ENCODE peak calls at places on chromosomes 1 and 21, in four cellular contexts. C is HCT116, G is K562, Q is HepG2. X is an unnamed sample.
A peak's percentile ranks its signal among the peaks of the same experiment; 100 is the strongest.

GRCh38 chr1:113758631-113759340 is 500 bp downstream of the PHTF1 start:
- DNase-seq in C (peak; percentile 23), G (peak; percentile 87), Q (peak; percentile 49), X (no peak)

GRCh38 chr1:168465942-168466702 is 77.7 kb downstream of the XCL2 start:
- DNase-seq in C (no peak), G (peak; percentile 63), Q (peak; percentile 36), X (no peak)

GRCh38 chr1:228725178-228725577 is 10.1 kb upstream of the RHOU start:
- DNase-seq in C (no peak), G (no peak), Q (no peak), X (no peak)

GRCh38 chr21:35294231-35294898 is 245.3 kb upstream of the RUNX1 start:
- DNase-seq in C (peak; percentile 86), G (no peak), Q (no peak), X (no peak)

GRCh38 chr1:40703316-40703715 is 11.8 kb downstream of the NFYC start:
- DNase-seq in C (no peak), G (no peak), Q (no peak), X (no peak)

GRCh38 chr1:151131832-151132675 is 14.4 kb downstream of the SEMA6C start:
- DNase-seq in C (no peak), G (peak; percentile 6), Q (no peak), X (no peak)

GRCh38 chr1:168732736-168733135 is 3.7 kb upstream of the DPT start:
- DNase-seq in C (no peak), G (no peak), Q (no peak), X (no peak)

GRCh38 chr21:33350676-33351075 is 25.9 kb downstream of the IFNAR1 start:
- DNase-seq in C (no peak), G (no peak), Q (no peak), X (no peak)

GRCh38 chr1:169049258-169049936 is 57.1 kb upstream of the ATP1B1 start:
- DNase-seq in C (no peak), G (no peak), Q (no peak), X (no peak)

GRCh38 chr1:52751589-52752306 is 25.5 kb downstream of the ZYG11B start:
- DNase-seq in C (no peak), G (peak; percentile 30), Q (no peak), X (no peak)

GRCh38 chr1:77126309-77126708 is 92.9 kb downstream of the PIGK start:
- DNase-seq in C (peak; percentile 73), G (no peak), Q (peak; percentile 39), X (peak; percentile 47)

GRCh38 chr1:155093938-155094621 is 15.4 kb downstream of the EFNA3 start:
- DNase-seq in C (peak; percentile 35), G (peak; percentile 71), Q (peak; percentile 46), X (no peak)

GRCh38 chr1:23019851-23020625 is 770 bp downstream of the KDM1A start:
- DNase-seq in C (no peak), G (peak; percentile 60), Q (peak; percentile 44), X (no peak)

GRCh38 chr1:182309631-182310351 is 81.8 kb downstream of the GLUL start:
- DNase-seq in C (no peak), G (peak; percentile 45), Q (peak; percentile 81), X (no peak)

GRCh38 chr1:180239145-180240096 is 9.4 kb downstream of the LHX4 start:
- DNase-seq in C (no peak), G (no peak), Q (no peak), X (no peak)

GRCh38 chr1:162644986-162645314 is 12.7 kb downstream of the DDR2 start:
- DNase-seq in C (no peak), G (no peak), Q (no peak), X (no peak)

GRCh38 chr1:215156232-215156631 is 73.7 kb downstream of the KCNK2 start:
- DNase-seq in C (no peak), G (no peak), Q (no peak), X (no peak)

GRCh38 chr1:59154406-59154805 is 142.5 kb upstream of the FGGY start:
- DNase-seq in C (no peak), G (no peak), Q (no peak), X (no peak)
- H3K4me1 ChIP-seq in C (peaks cover 40% of the 10 kb centered on the region), G (no peaks in the 10 kb centered on the region), Q (peaks cover 15% of the 10 kb centered on the region), X (peaks cover 28% of the 10 kb centered on the region)

GRCh38 chr1:204728456-204728855 is 42.9 kb upstream of the LRRN2 start:
- DNase-seq in C (no peak), G (no peak), Q (no peak), X (no peak)

GRCh38 chr1:204728045-204728444 is 42.5 kb upstream of the LRRN2 start:
- DNase-seq in C (no peak), G (no peak), Q (no peak), X (no peak)

GRCh38 chr1:204729516-204729915 is 44.0 kb upstream of the LRRN2 start:
- DNase-seq in C (no peak), G (no peak), Q (no peak), X (no peak)

GRCh38 chr1:204725821-204726448 is 40.4 kb upstream of the LRRN2 start:
- DNase-seq in C (peak; percentile 4), G (no peak), Q (peak; percentile 19), X (no peak)

DNA sequence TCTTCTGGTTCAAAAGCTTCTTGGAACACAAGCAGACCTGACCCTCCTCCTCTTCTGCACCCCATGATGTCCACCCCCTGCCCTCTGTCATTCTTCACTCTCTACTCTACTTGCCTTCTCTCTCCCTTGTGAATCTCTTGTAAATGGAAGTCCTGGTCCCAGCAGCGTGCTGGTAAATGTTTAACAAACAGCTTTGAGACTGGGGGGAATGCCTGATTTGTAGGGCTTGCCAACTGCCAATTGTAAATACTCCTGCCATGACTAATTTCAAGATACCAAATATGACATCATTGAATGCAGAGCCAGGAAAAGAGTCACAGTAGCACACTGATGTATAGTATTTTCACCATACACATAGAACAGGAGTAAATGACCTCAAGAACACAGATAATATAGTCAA is 40.9 kb upstream of the LRRN2 start:
- DNase-seq in C (peak; percentile 6), G (no peak), Q (peak; percentile 51), X (no peak)
- TF ChIP-seq TCF7L2 in C (no peak), G (no peak), Q (no peak), X (no peak)

GRCh38 chr1:44672956-44673674 is 1.2 kb downstream of the TMEM53 start:
- DNase-seq in C (no peak), G (no peak), Q (no peak), X (no peak)
- H3K4me1 ChIP-seq in C (peaks cover 45% of the 10 kb centered on the region), G (peaks cover 23% of the 10 kb centered on the region), Q (peaks cover 53% of the 10 kb centered on the region), X (peaks cover 26% of the 10 kb centered on the region)

DNA sequence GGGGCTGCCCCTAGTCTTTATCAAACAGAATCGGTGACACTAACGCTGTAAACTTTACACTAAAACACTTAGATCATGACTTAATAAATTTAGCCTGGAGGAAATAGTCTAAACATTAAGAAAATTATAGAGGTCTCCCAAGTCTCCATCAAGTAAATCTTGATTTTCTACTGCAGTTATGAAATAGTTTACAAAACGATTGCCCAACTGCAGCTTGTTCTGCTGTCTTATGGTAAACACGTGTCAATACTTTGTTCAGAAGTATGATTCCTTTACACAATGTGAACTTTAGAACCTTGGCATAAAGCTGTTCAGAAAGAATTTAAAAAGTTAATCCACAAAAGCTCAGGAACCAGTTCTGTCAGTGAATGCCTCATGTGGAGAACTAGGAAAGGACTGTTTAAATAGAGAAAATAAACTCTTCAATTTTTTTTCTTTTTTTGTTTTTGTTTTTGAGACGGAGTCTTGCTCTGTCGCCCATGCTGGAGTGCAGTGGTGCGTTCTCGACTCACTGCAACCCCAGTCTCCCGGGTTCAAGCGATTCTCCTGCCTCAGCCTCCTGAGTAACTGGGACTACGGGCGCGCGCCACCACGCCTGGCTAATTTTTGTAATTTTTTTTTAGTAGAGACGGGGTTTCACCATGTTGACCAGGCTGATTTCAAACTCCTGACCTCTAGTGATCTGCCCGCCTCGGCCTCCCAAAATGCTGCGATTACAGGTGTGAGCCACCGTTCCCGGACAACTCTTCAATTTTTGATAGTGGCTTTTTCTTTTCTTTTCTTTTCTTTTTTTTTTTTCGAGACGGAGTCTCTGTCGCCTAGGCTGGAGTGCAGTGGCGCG is 1.6 kb downstream of the DDI2 start:
- DNase-seq in C (no peak), G (no peak), Q (peak; percentile 94), X (no peak)
- TF ChIP-seq TCF7L2 in C (no peak), G (no peak), Q (no peak), X (no peak)

GRCh38 chr1:27521336-27522147 is 31.6 kb upstream of the WASF2 start:
- DNase-seq in C (no peak), G (no peak), Q (no peak), X (no peak)
- H3K4me1 ChIP-seq in C (peaks cover 69% of the 10 kb centered on the region), G (peaks cover 80% of the 10 kb centered on the region), Q (peaks cover 97% of the 10 kb centered on the region), X (peaks cover 20% of the 10 kb centered on the region)

GRCh38 chr1:98090351-98090750 is 169.5 kb upstream of the DPYD start:
- DNase-seq in C (no peak), G (no peak), Q (no peak), X (no peak)
- TF ChIP-seq TCF7L2 in C (no peak), G (no peak), Q (no peak), X (no peak)

DNA sequence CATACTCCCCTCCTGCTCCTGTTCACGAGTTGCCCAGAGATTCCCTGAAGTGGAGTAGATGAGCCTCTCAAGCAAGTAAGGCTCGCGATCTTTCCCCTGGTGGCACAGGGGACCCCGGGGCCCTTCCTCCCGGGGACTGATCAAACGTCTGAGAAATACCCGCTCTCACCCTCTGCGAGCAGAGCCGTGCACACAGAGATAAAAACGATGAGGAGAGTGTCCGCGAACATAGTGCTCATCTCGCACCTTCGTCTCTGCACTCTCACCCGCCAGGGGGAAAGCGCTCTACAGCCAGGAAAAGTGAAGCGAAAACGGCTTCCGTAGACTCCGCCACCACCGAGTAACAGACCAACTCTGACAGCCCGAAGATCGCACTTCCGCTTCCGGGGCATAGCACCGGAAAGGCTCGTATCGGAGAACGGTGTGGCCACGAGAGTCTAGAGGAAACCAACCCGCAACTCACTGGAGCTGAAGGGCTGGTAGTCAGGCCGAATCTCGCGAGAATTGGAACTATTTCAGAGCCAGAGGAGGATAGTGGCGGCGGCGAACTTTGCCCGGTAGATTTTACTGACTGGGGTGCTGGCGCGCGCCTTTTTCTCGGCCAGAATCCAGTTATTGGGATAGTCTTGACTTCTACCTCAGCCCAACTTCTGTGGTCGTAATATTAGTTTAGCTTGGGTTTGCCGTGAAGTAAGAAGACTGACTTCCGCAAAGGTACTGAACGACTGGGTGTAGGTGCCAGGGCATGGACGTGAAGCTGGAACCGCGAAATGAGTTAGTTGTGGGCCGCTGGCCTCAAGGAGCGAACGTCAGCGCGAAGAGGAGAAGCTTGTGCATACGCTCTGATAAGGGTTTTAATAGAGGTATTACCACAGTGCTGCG is at the start of gene TMCO1:
- DNase-seq in C (peak; percentile 97), G (peak; percentile 90), Q (peak; percentile 99), X (peak; percentile 92)
- H3K4me1 ChIP-seq in C (peaks cover 33% of the 10 kb centered on the region), G (peaks cover 21% of the 10 kb centered on the region), Q (peaks cover 35% of the 10 kb centered on the region), X (peaks cover 15% of the 10 kb centered on the region)

GRCh38 chr1:202107321-202107761 is 15.4 kb upstream of the GPR37L1 start:
- DNase-seq in C (no peak), G (no peak), Q (no peak), X (no peak)
- TF ChIP-seq TCF7L2 in C (peak; percentile 83), G (no peak), Q (no peak), X (peak; percentile 78)

GRCh38 chr1:67571406-67571805 is 113.6 kb upstream of the GADD45A start:
- DNase-seq in C (no peak), G (no peak), Q (no peak), X (no peak)
- H3K4me1 ChIP-seq in C (peaks cover 12% of the 10 kb centered on the region), G (no peaks in the 10 kb centered on the region), Q (peaks cover 67% of the 10 kb centered on the region), X (peaks cover 42% of the 10 kb centered on the region)

X was measured in Panc1.